ENCODE peak calls at places on chromosomes 16 and 17, in six cellular contexts. K is CD4-positive, alpha-beta T cell; S is colonic mucosa; U is GM12878; V is CD8-positive, alpha-beta T cell; T is heart right ventricle. B is an unnamed sample.

GRCh38 chr17:40909351-40909750 is 24.3 kb upstream of the KRT20 start:
- DNase-seq in S (peak), T (peak), U (no peak), K (peak), V (peak), B (no peak)

GRCh38 chr16:19432429-19432828 is 14.7 kb downstream of the TMC5 start:
- DNase-seq in S (peak), T (no peak), U (no peak), V (no peak), K (no peak), B (no peak)

GRCh38 chr16:31412750-31413149 is 15.4 kb downstream of the COX6A2 start:
- DNase-seq in K (no peak), U (no peak), S (no peak), T (no peak), V (no peak), B (no peak)

GRCh38 chr16:86524029-86524428 is 13.7 kb downstream of the FOXF1 start:
- DNase-seq in K (no peak), U (no peak), T (no peak), S (no peak), V (no peak), B (no peak)

GRCh38 chr16:47712276-47713224 is 251.4 kb downstream of the PHKB start:
- DNase-seq in S (no peak), T (no peak), U (no peak), K (no peak), V (no peak), B (no peak)

GRCh38 chr17:12623220-12623848 is 42.4 kb upstream of the MYOCD start:
- DNase-seq in U (no peak), T (no peak), S (no peak), V (no peak), K (no peak), B (no peak)

GRCh38 chr17:33140413-33141099 is 148.9 kb downstream of the SPACA3 start:
- DNase-seq in U (no peak), S (no peak), V (no peak), T (no peak), K (no peak), B (no peak)

GRCh38 chr17:41338961-41339485 is 11.6 kb downstream of the KRT33A start:
- DNase-seq in K (peak), S (no peak), T (no peak), V (peak), U (peak), B (no peak)

GRCh38 chr17:2412561-2413021 is 11.7 kb upstream of the MNT start:
- DNase-seq in S (no peak), T (no peak), U (no peak), V (no peak), K (no peak), B (no peak)

GRCh38 chr16:20887207-20887606 is 13.0 kb downstream of the DCUN1D3 start:
- DNase-seq in S (no peak), U (no peak), T (no peak), V (no peak), K (no peak), B (no peak)

GRCh38 chr17:17557796-17558195 is 33.7 kb downstream of the PEMT start:
- DNase-seq in T (peak), V (no peak), K (no peak), S (no peak), U (no peak), B (no peak)

GRCh38 chr16:8936421-8936820 is 27.3 kb downstream of the USP7 start:
- DNase-seq in V (peak), U (no peak), K (peak), T (no peak), S (no peak), B (no peak)

GRCh38 chr16:11493531-11493929 is 93.2 kb downstream of the LITAF start:
- DNase-seq in K (no peak), S (no peak), V (no peak), U (no peak), T (no peak), B (no peak)

GRCh38 chr17:21039839-21040575 is 2.8 kb downstream of the USP22 start:
- DNase-seq in T (no peak), U (no peak), S (peak), V (peak), K (peak), B (no peak)

GRCh38 chr17:57747221-57748017 is 2.3 kb upstream of the CCDC182 start:
- DNase-seq in S (peak), V (no peak), K (peak), U (no peak), T (no peak), B (no peak)

GRCh38 chr17:57422574-57423164 is 166.3 kb downstream of the MSI2 start:
- DNase-seq in S (no peak), U (peak), K (no peak), T (no peak), V (no peak), B (no peak)

GRCh38 chr17:1455291-1455747 is 713 bp downstream of the CRK start:
- DNase-seq in S (peak), V (peak), K (peak), U (no peak), T (peak), B (no peak)

GRCh38 chr17:61397086-61397842 is 2.4 kb upstream of the TBX2 start:
- DNase-seq in T (no peak), S (no peak), U (no peak), K (no peak), V (no peak), B (no peak)

GRCh38 chr17:44444735-44445105 is 55.3 kb upstream of the ITGA2B start:
- DNase-seq in U (no peak), T (no peak), V (no peak), K (no peak), S (no peak), B (no peak)

GRCh38 chr17:50043290-50044148 is 12.4 kb upstream of the ITGA3 start:
- DNase-seq in S (peak), K (no peak), V (no peak), T (peak), U (no peak), B (peak)

GRCh38 chr17:38868095-38868967 is 1.5 kb upstream of the LASP1 start:
- DNase-seq in U (peak), S (peak), K (no peak), T (peak), V (no peak), B (peak)

GRCh38 chr17:79424471-79425185 is 186.2 kb downstream of the RBFOX3 start:
- DNase-seq in V (peak), S (no peak), T (no peak), K (no peak), U (no peak), B (no peak)

GRCh38 chr17:79428988-79429387 is 181.9 kb downstream of the RBFOX3 start:
- DNase-seq in S (no peak), T (no peak), K (no peak), V (no peak), U (no peak), B (no peak)

GRCh38 chr17:79425686-79426085 is 185.2 kb downstream of the RBFOX3 start:
- DNase-seq in S (no peak), V (peak), K (no peak), T (no peak), U (no peak), B (no peak)

GRCh38 chr17:79429864-79430494 is 180.9 kb downstream of the RBFOX3 start:
- DNase-seq in T (no peak), S (no peak), U (no peak), V (peak), K (no peak), B (no peak)

GRCh38 chr17:79427621-79428539 is 183.0 kb downstream of the RBFOX3 start:
- DNase-seq in S (no peak), T (no peak), V (peak), K (no peak), U (no peak), B (no peak)
- TF ChIP-seq CTCF in S (no peak), T (no peak), V (no peak), K (no peak), U (no peak), B (no peak)

GRCh38 chr16:68074850-68075249 is 10.3 kb upstream of the NFATC3 start:
- DNase-seq in V (peak), T (no peak), U (peak), S (no peak), K (peak), B (no peak)
- TF ChIP-seq CTCF in V (no peak), T (no peak), U (no peak), S (no peak), K (no peak), B (no peak)

GRCh38 chr17:74351552-74352210 is 10.0 kb downstream of the BTBD17 start:
- DNase-seq in S (no peak), V (no peak), T (no peak), U (no peak), K (no peak), B (no peak)
- TF ChIP-seq CTCF in S (no peak), V (no peak), T (no peak), U (no peak), K (no peak), B (no peak)

GRCh38 chr17:7394452-7395191 is at the start of gene PLSCR3:
- DNase-seq in K (peak), S (peak), V (peak), T (peak), U (peak), B (no peak)

GRCh38 chr17:7396147-7396546 is 1.8 kb upstream of the PLSCR3 start:
- DNase-seq in V (no peak), T (no peak), U (no peak), S (no peak), K (no peak), B (no peak)

GRCh38 chr17:7391307-7391706 is 3.0 kb downstream of the PLSCR3 start:
- DNase-seq in K (no peak), S (no peak), U (no peak), T (no peak), V (no peak), B (no peak)

GRCh38 chr17:7392696-7393612 is 1.4 kb downstream of the PLSCR3 start:
- DNase-seq in S (no peak), K (no peak), T (no peak), U (no peak), V (no peak), B (no peak)

DNA sequence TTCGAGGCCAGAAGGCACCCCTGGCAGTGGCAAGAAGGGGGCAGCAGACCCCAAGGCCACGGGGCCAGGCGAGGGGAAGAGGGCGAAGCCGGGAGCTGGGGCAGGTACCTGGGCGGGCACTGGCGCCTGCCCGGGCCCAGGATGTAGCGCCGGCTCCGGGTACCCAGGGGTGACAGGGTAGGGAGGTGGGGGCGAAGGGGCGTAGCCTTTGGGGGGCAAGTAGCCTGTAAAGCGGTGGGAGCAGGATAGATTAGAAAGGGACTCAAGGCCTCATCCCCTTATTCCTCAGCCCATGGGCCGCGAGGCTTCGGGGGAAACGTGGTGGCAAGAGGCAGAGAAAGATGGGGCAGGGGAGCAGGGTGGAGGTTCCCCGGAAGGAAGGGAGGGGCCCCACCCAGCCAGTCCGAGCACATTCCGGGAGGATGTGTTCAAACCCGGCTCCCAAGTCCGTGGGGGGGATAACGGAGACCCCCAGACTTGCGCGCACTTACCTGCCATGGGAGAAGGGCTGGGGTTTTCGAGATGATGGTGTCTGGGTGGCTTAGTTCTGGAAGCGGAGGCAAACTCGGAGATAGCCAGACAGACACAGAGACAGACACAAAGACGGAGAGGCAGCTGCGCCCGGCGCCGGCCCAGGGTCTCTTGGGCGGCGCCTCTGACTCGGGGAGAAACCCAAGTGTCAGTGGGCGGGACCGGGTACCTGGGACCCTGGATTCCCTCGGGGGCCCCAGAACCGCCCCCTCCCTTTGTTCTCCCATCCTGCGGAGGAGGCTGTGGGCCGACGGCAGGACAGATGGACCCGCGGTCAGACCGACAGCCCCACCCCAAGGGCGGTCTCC is 493 bp downstream of the PLSCR3 start:
- DNase-seq in S (peak), U (no peak), V (peak), K (peak), T (no peak), B (no peak)
- TF ChIP-seq CTCF in S (no peak), U (no peak), V (no peak), K (no peak), T (no peak), B (no peak)

DNA sequence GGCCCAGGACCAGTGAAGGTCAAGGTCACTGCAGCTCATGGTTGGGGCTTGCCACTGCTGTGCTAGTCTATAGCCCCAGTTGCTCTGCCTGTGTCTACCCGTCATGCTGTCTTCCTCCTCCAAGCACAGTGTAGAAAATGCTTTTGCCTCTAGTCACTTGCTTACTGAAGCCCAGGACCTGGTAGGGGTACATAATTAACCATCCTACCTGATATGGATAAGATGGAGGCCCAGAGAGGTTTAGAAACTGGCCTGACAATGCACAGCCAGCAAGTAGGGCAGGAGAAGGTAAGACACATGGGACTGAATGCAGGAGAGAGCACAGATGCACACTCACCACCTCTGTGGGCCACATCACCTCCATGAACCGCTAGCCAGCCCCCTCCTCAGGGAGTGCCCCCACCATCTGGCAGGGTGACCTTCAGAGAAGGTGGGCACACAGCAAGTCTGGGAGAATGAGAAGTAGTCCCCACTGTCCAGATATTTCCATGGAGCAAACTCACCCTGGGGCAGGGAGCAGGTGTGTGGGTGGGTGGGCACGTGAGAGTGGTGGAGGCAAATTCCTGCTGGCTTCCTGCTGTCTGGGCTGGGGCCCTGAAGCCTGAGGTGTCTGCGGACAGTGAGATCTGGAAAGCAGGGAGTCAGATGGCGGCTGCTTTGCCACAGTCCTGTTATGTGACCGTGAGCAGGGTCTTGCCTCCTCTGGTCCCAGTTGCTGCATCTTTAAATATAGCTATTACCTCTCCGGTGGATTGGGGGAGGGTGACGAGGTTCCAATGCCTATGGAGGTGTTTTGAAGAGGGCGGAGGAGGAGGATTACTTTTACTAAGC is 1.0 kb downstream of the CX3CL1 start:
- DNase-seq in K (no peak), S (no peak), T (no peak), V (no peak), U (no peak), B (no peak)
- TF ChIP-seq CTCF in K (no peak), S (no peak), T (no peak), V (no peak), U (no peak), B (no peak)

GRCh38 chr17:46797131-46797530 is 21.4 kb downstream of the WNT3 start:
- DNase-seq in K (no peak), V (no peak), T (no peak), S (no peak), U (no peak), B (no peak)
- TF ChIP-seq CTCF in K (no peak), V (no peak), T (no peak), S (no peak), U (no peak), B (no peak)

GRCh38 chr16:15523092-15523541 is 88.7 kb downstream of the BMERB1 start:
- DNase-seq in K (no peak), V (no peak), T (peak), U (no peak), S (peak), B (no peak)
- TF ChIP-seq CTCF in K (no peak), V (no peak), T (no peak), U (no peak), S (peak), B (no peak)

B was measured in omental fat pad.